ENCODE peak calls at places on chromosome 13, in seven cellular contexts. S is GM12878, T is H1, J is SK-N-SH, Z is endothelial cell of umbilical vein, E is HepG2, O is K562. P is an unnamed sample.

GRCh38 chr13:30421093-30422055 is 919 bp upstream of the UBE2L5 start:
- DNase-seq in S (no peak), T (peak), J (peak), Z (peak), E (no peak), O (peak), P (no peak)

GRCh38 chr13:26991508-26992181 is 180.0 kb downstream of the USP12 start:
- DNase-seq in S (no peak), T (no peak), J (no peak), Z (no peak), E (peak), O (no peak), P (no peak)

GRCh38 chr13:33185853-33186252 is 99.7 kb downstream of the STARD13 start:
- DNase-seq in S (no peak), T (no peak), J (no peak), Z (peak), E (no peak), O (no peak), P (no peak)

GRCh38 chr13:91105270-91105669 is 242.2 kb upstream of the MIR17HG start:
- DNase-seq in S (no peak), T (no peak), J (no peak), Z (no peak), E (no peak), O (no peak), P (no peak)

GRCh38 chr13:45482571-45483173 is 17.9 kb downstream of the COG3 start:
- DNase-seq in S (no peak), T (no peak), J (no peak), Z (peak), E (no peak), O (no peak), P (no peak)

GRCh38 chr13:49240017-49240416 is 7.7 kb upstream of the CDADC1 start:
- DNase-seq in S (no peak), T (no peak), J (no peak), Z (peak), E (peak), O (no peak), P (peak)

GRCh38 chr13:66139701-66140100 is 1090.4 kb downstream of the PCDH9 start:
- DNase-seq in S (no peak), T (no peak), J (no peak), Z (no peak), E (no peak), O (no peak), P (no peak)

GRCh38 chr13:29434217-29434940 is 161.1 kb downstream of the SLC7A1 start:
- DNase-seq in S (peak), T (no peak), J (peak), Z (no peak), E (no peak), O (no peak), P (no peak)

GRCh38 chr13:44188257-44188656 is 185.4 kb upstream of the SERP2 start:
- DNase-seq in S (no peak), T (no peak), J (no peak), Z (no peak), E (no peak), O (no peak), P (peak)

GRCh38 chr13:32019612-32020233 is 11.9 kb upstream of the FRY start:
- DNase-seq in S (peak), T (no peak), J (peak), Z (peak), E (peak), O (peak), P (peak)

GRCh38 chr13:28161370-28161769 is 23.0 kb downstream of the PAN3 start:
- DNase-seq in S (no peak), T (no peak), J (no peak), Z (peak), E (peak), O (peak), P (no peak)

GRCh38 chr13:74246398-74246975 is 112.3 kb upstream of the KLF12 start:
- DNase-seq in S (no peak), T (no peak), J (no peak), Z (peak), E (no peak), O (no peak), P (no peak)

GRCh38 chr13:52835071-52835793 is 13.2 kb downstream of the PCDH8 start:
- DNase-seq in S (no peak), T (no peak), J (peak), Z (no peak), E (no peak), O (no peak), P (no peak)

GRCh38 chr13:95246292-95247082 is 54.8 kb downstream of the ABCC4 start:
- DNase-seq in S (no peak), T (no peak), J (no peak), Z (no peak), E (no peak), O (no peak), P (no peak)

GRCh38 chr13:74272826-74273225 is 138.6 kb upstream of the KLF12 start:
- DNase-seq in S (no peak), T (no peak), J (no peak), Z (no peak), E (no peak), O (no peak), P (no peak)

GRCh38 chr13:64855506-64855905 is 2374.6 kb downstream of the PCDH9 start:
- DNase-seq in S (no peak), T (no peak), J (peak), Z (peak), E (no peak), O (no peak), P (no peak)

GRCh38 chr13:29704648-29705047 is 109.2 kb upstream of the SLC7A1 start:
- DNase-seq in S (no peak), T (no peak), J (peak), Z (no peak), E (no peak), O (no peak), P (no peak)

GRCh38 chr13:91698308-91698707 is 299.9 kb downstream of the GPC5 start:
- DNase-seq in S (no peak), T (no peak), J (no peak), Z (no peak), E (no peak), O (no peak), P (no peak)

GRCh38 chr13:67273001-67273400 is 42.9 kb upstream of the PCDH9 start:
- DNase-seq in S (no peak), T (no peak), J (no peak), Z (no peak), E (no peak), O (no peak), P (no peak)

GRCh38 chr13:29428310-29428991 is 167.0 kb downstream of the SLC7A1 start:
- DNase-seq in S (no peak), T (peak), J (peak), Z (no peak), E (no peak), O (peak), P (peak)

DNA sequence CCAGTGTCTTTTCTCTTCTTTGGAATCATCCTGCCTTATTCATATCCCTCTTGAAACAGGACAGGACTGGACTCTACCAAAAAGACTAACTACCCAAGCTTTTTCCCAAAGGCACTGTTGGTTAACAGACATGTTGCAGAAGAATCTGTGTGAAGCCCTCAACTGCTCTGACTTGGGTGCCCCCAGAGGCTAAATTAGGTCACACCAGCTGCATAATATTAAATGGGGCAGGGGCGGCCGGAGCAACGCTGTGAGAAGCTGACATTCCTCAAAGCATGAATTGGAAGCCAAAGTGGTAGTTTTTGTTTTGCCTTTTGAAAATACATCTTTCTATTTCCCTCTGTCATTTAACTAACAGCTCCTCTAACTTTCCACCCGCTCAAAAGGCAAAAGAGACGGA is 185.9 kb downstream of the LHFPL6 start:
- DNase-seq in S (no peak), T (no peak), J (peak), Z (no peak), E (no peak), O (no peak), P (no peak)
- TF ChIP-seq CTCF in S (peak), T (peak), J (peak), Z (no peak), E (no peak), O (no peak), P (no peak)

GRCh38 chr13:109857325-109857724 is 70.9 kb upstream of the IRS2 start:
- DNase-seq in S (no peak), T (no peak), J (no peak), Z (no peak), E (no peak), O (no peak), P (no peak)

GRCh38 chr13:109856350-109856749 is 70.0 kb upstream of the IRS2 start:
- DNase-seq in S (no peak), T (no peak), J (no peak), Z (no peak), E (no peak), O (no peak), P (no peak)

GRCh38 chr13:109859216-109859835 is 72.9 kb upstream of the IRS2 start:
- DNase-seq in S (no peak), T (no peak), J (no peak), Z (no peak), E (no peak), O (no peak), P (no peak)

GRCh38 chr13:109858319-109858718 is 71.9 kb upstream of the IRS2 start:
- DNase-seq in S (no peak), T (no peak), J (no peak), Z (no peak), E (no peak), O (no peak), P (peak)

DNA sequence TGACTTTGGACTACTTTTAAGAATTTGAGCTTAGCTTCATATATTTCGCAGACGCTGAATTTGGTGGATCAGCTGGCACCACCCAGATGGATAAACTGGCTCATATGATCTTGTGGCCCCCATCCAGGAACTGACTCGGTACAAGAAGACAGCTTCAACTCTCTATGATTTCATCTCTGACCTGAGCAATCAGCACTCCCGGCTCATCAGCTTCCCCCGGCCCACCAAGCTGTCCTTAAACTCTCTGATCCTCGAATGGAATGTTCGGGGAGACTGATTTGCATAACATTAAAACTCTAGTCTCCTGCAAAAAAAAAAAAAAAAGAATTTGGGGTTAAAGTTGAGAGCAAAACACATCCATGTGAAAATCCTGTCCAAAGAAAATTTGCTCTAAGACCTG is 71.4 kb upstream of the IRS2 start:
- DNase-seq in S (no peak), T (no peak), J (no peak), Z (no peak), E (no peak), O (no peak), P (no peak)
- TF ChIP-seq MAX in S (no peak), T (no peak), J (no peak), Z (no peak), E (no peak), O (no peak), P (no peak)

GRCh38 chr13:78201411-78201810 is 282.8 kb upstream of the EDNRB start:
- DNase-seq in S (peak), T (no peak), J (no peak), Z (no peak), E (no peak), O (no peak), P (no peak)
- TF ChIP-seq POLR2AphosphoS5 in S (no peak), T (no peak), J (no peak), Z (no peak), E (no peak), O (no peak), P (no peak)

DNA sequence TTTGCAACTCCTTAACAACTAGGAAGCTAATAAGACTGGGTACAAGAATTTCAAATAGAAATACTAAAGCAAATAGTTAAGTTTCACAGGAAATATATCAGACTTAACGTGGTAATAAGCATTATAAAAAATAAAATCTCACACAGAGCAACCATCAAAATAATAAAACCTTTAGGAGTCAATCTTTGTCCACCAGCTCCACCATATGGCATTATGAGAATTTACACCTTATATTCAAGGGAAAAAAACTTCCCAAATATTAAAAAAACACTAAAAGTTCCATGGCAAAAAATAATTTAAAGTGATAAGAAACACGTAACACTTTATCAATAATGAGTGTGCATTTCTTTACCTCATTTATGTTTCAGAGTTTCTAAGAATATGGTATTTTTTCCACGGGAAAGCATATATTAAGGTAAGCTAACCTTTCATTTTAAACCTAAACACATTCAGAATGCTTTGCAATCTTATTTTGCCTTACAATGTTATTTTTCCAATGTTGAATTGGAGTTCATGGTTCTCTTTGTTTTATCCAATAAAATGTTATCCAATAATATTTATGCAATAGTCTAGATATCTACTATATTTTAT is 423.2 kb upstream of the SGCG start:
- DNase-seq in S (no peak), T (no peak), J (peak), Z (no peak), E (no peak), O (no peak), P (no peak)
- TF ChIP-seq CTCF in S (peak), T (peak), J (peak), Z (no peak), E (peak), O (no peak), P (peak)

GRCh38 chr13:38538412-38538811 is 148.5 kb upstream of the FREM2 start:
- DNase-seq in S (no peak), T (no peak), J (no peak), Z (no peak), E (no peak), O (no peak), P (no peak)
- TF ChIP-seq MAX in S (no peak), T (no peak), J (no peak), Z (no peak), E (no peak), O (no peak), P (no peak)

GRCh38 chr13:51357928-51358595 is 18.6 kb downstream of the SERPINE3 start:
- DNase-seq in S (no peak), T (no peak), J (no peak), Z (peak), E (no peak), O (no peak), P (no peak)
- TF ChIP-seq POLR2AphosphoS5 in S (no peak), T (no peak), J (no peak), Z (no peak), E (no peak), O (no peak), P (no peak)

DNA sequence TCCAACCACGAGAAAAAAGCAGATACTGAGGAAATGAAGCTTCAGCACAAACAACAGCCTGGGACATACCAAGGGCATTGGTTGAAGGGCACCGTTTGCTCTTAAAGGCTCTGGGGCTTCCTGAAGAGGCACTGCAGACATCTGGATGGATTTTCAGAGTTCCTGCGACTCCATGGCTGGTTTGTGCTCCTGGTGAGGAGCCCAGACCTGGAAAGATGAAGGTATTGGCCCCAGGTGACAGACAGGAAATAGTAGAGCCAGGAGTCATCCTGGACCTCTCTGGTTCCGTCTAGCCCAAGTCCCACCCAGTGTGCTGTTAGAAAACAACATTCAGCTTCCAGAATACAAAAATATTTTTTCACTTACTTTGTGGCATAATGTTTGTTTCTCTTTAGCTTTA is 6.3 kb downstream of the IL17D start:
- DNase-seq in S (no peak), T (no peak), J (no peak), Z (no peak), E (no peak), O (no peak), P (no peak)
- TF ChIP-seq CTCF in S (no peak), T (no peak), J (no peak), Z (no peak), E (no peak), O (no peak), P (no peak)